ENCODE peak calls at places on chromosome 2, in five cellular contexts. O is activated gamma-delta T cell treated with anti-CD3 and anti-CD28 coated beads, Interleukin-2, amount 50 U/mL, for 16 hours; S is H54; X is activated effector memory CD4-positive, alpha-beta T cell treated with anti-CD3 and anti-CD28 coated beads, Interleukin-2, amount 50 U/mL, for 16 hours; Z is T follicular helper cell. D is an unnamed sample.

GRCh38 chr2:647003-647560 is 30.1 kb downstream of the TMEM18 start:
- DNase-seq in Z (no peak), O (no peak), X (peak), S (no peak), D (no peak)

GRCh38 chr2:151028691-151029176 is 232.9 kb downstream of the RBM43 start:
- DNase-seq in O (no peak), Z (no peak), S (no peak), X (no peak), D (no peak)

GRCh38 chr2:11562011-11562410 is 28.2 kb downstream of the GREB1 start:
- DNase-seq in S (no peak), X (peak), O (no peak), Z (no peak), D (no peak)

GRCh38 chr2:64234150-64234549 is 89.9 kb upstream of the PELI1 start:
- DNase-seq in Z (no peak), O (no peak), S (no peak), X (no peak), D (no peak)

GRCh38 chr2:240024766-240025165 is 376 bp downstream of the NDUFA10 start:
- DNase-seq in X (no peak), O (no peak), Z (no peak), S (peak), D (peak)

GRCh38 chr2:96531872-96532505 is 4.6 kb upstream of the ARID5A start:
- DNase-seq in X (peak), S (peak), Z (peak), O (peak), D (peak)

GRCh38 chr2:225779829-225780228 is 380.3 kb downstream of the NYAP2 start:
- DNase-seq in X (no peak), Z (no peak), O (no peak), S (no peak), D (no peak)

GRCh38 chr2:56287974-56288373 is 104.2 kb downstream of the CCDC85A start:
- DNase-seq in X (no peak), S (no peak), O (no peak), Z (no peak), D (no peak)

GRCh38 chr2:112644933-112645395 is 775 bp upstream of the SLC20A1 start:
- DNase-seq in Z (no peak), X (no peak), S (no peak), O (no peak), D (no peak)

GRCh38 chr2:218671077-218671653 is 637 bp downstream of the RNF25 start:
- DNase-seq in O (no peak), Z (no peak), X (no peak), S (no peak), D (no peak)

GRCh38 chr2:6181525-6182270 is 489.5 kb downstream of the SOX11 start:
- DNase-seq in S (peak), Z (no peak), O (no peak), X (no peak), D (no peak)

GRCh38 chr2:16395601-16396000 is 270.0 kb downstream of the CYRIA start:
- DNase-seq in X (no peak), S (no peak), Z (no peak), O (no peak), D (no peak)

GRCh38 chr2:239704737-239705136 is 303.9 kb upstream of the HDAC4 start:
- DNase-seq in Z (no peak), O (no peak), S (no peak), X (no peak), D (no peak)

GRCh38 chr2:189580267-189580661 is 322 bp downstream of the SLC40A1 start:
- DNase-seq in X (peak), Z (no peak), O (no peak), S (no peak), D (peak)

GRCh38 chr2:199201539-199201938 is 256.2 kb downstream of the SATB2 start:
- DNase-seq in Z (no peak), O (no peak), X (no peak), S (no peak), D (no peak)

GRCh38 chr2:73964223-73964622 is 20.5 kb upstream of the TET3 start:
- DNase-seq in O (no peak), Z (no peak), S (no peak), X (no peak), D (no peak)

GRCh38 chr2:158380786-158381185 is 75.8 kb downstream of the CCDC148 start:
- DNase-seq in S (no peak), X (no peak), O (no peak), Z (no peak), D (no peak)

GRCh38 chr2:179344280-179344961 is 79.8 kb upstream of the SESTD1 start:
- DNase-seq in O (no peak), Z (no peak), S (no peak), X (no peak), D (no peak)

GRCh38 chr2:32760628-32761027 is 132.8 kb downstream of the TTC27 start:
- DNase-seq in Z (no peak), X (no peak), O (no peak), S (no peak), D (no peak)